ENCODE peak calls at places on chromosomes 4 and X, in eight cellular contexts. Z is neural progenitor cell, L is A549, S is endothelial cell of umbilical vein, R is fibroblast of lung, H is AG10803, A is gastrocnemius medialis, E is OCI-LY7. Q is an unnamed sample.

GRCh38 chr4:23572382-23572781 is 317.5 kb downstream of the PPARGC1A start:
- DNase-seq in S (no peak), A (no peak), Z (no peak), H (no peak), E (no peak), L (no peak), R (no peak), Q (no peak)

GRCh38 chr4:162839814-162840213 is 326.9 kb downstream of the NAF1 start:
- DNase-seq in H (no peak), S (no peak), R (no peak), Z (no peak), L (peak), E (no peak), A (no peak), Q (no peak)

GRCh38 chr4:83128235-83128929 is 13.9 kb upstream of the PLAC8 start:
- DNase-seq in A (no peak), S (no peak), E (no peak), Z (no peak), R (peak), L (peak), H (peak), Q (peak)

GRCh38 chr4:23827971-23828680 is 61.7 kb downstream of the PPARGC1A start:
- DNase-seq in L (no peak), E (no peak), Z (no peak), R (peak), H (peak), S (no peak), A (no peak), Q (no peak)

GRCh38 chrX:129559800-129560199 is 19.7 kb downstream of the OCRL start:
- DNase-seq in H (no peak), S (no peak), L (no peak), R (no peak), A (no peak), Z (no peak), E (no peak), Q (no peak)

GRCh38 chrX:112851161-112851779 is 10.6 kb upstream of the AMOT start:
- DNase-seq in H (no peak), L (no peak), Z (peak), E (peak), R (no peak), A (no peak), S (no peak), Q (no peak)

GRCh38 chr4:39730067-39730466 is 32.1 kb downstream of the UBE2K start:
- DNase-seq in S (no peak), A (no peak), L (peak), Z (no peak), H (peak), R (peak), E (no peak), Q (peak)

GRCh38 chrX:15952212-15952611 is 97.6 kb upstream of the AP1S2 start:
- DNase-seq in H (no peak), R (no peak), S (no peak), E (no peak), Z (no peak), L (no peak), A (no peak), Q (no peak)

GRCh38 chr4:95180531-95181315 is 368.1 kb downstream of the UNC5C start:
- DNase-seq in S (no peak), R (no peak), Z (peak), E (no peak), L (no peak), A (no peak), H (no peak), Q (no peak)

GRCh38 chr4:99640676-99641075 is 17.0 kb downstream of the C4orf54 start:
- DNase-seq in A (no peak), S (peak), E (no peak), H (no peak), L (no peak), Z (peak), R (no peak), Q (peak)

GRCh38 chr4:118259103-118259502 is 93.7 kb downstream of the PRSS12 start:
- DNase-seq in E (no peak), A (no peak), S (no peak), H (no peak), R (no peak), Z (no peak), L (no peak), Q (no peak)

GRCh38 chr4:31290836-31291235 is 570.7 kb downstream of the PCDH7 start:
- DNase-seq in H (no peak), R (no peak), A (no peak), Z (no peak), L (no peak), S (no peak), E (peak), Q (no peak)

GRCh38 chrX:150934453-150934852 is 36.0 kb upstream of the CD99L2 start:
- DNase-seq in E (no peak), A (no peak), Z (peak), H (peak), R (peak), S (no peak), L (peak), Q (peak)

GRCh38 chrX:36986231-36986630 is 21.9 kb upstream of the FAM47C start:
- DNase-seq in H (no peak), R (no peak), A (no peak), Z (peak), E (no peak), L (no peak), S (no peak), Q (no peak)

GRCh38 chrX:16882188-16882587 is 12.0 kb upstream of the RBBP7 start:
- DNase-seq in H (no peak), Z (peak), E (peak), A (peak), L (peak), S (peak), R (peak), Q (peak)

GRCh38 chrX:134603806-134604700 is 54.2 kb downstream of the PLAC1 start:
- DNase-seq in L (peak), A (peak), R (peak), Z (no peak), E (no peak), S (peak), H (peak), Q (peak)

GRCh38 chr4:109302366-109303140 is at the start of gene COL25A1:
- DNase-seq in E (no peak), S (peak), H (peak), R (peak), L (peak), A (no peak), Z (peak), Q (peak)

GRCh38 chr4:137694138-137694537 is 161.8 kb upstream of the PCDH18 start:
- DNase-seq in L (no peak), H (peak), E (no peak), Z (no peak), R (peak), A (no peak), S (peak), Q (peak)

GRCh38 chrX:259692-260355 is 21.4 kb upstream of the PLCXD1 start:
- DNase-seq in H (no peak), Z (peak), L (peak), S (no peak), E (no peak), A (no peak), R (no peak), Q (no peak)

GRCh38 chr4:188781655-188782054 is 642.4 kb downstream of the TRIML1 start:
- DNase-seq in R (no peak), S (no peak), L (peak), Z (peak), E (no peak), A (no peak), H (no peak), Q (no peak)

GRCh38 chrX:66050140-66050569 is 10.3 kb upstream of the VSIG4 start:
- DNase-seq in A (no peak), E (no peak), Z (no peak), H (no peak), R (no peak), L (no peak), S (no peak), Q (no peak)

GRCh38 chrX:100410901-100411801 is 1.1 kb upstream of the PCDH19 start:
- DNase-seq in R (no peak), Z (peak), L (no peak), S (peak), E (no peak), A (no peak), H (no peak), Q (no peak)
- H3K4me3 ChIP-seq in R (no peak), Z (peak), L (peak), S (peak), E (no peak), A (peak), H (no peak), Q (no peak)

GRCh38 chrX:40299028-40299479 is 201.3 kb upstream of the BCOR start:
- DNase-seq in S (peak), L (no peak), E (peak), Z (peak), A (no peak), H (peak), R (no peak), Q (peak)
- TF ChIP-seq CTCF in S (peak), L (no peak), E (peak), Z (peak), A (no peak), H (peak), R (no peak), Q (no peak)

DNA sequence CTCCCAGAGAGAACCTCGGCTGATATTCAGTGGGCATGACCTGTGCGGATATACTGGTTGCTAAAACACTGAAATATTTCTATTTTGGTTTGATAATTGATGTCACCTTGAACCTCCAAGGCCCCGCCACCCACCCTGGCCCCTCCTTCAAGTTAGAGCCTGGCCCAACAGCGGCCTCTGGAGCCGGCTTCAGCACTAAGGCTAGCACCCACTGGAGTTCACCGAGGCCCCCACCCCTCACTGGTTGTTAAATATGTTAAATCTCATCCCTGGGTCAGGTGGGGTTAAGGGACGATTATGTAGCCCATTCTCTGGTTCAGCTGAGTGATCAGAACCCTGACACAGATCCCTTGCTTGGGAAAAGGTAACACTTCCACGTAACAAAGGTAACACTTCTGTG is 24.3 kb downstream of the SEL1L3 start:
- DNase-seq in Z (peak), L (no peak), A (no peak), H (no peak), R (no peak), S (no peak), E (no peak), Q (no peak)
- H3K4me3 ChIP-seq in Z (no peak), L (no peak), A (no peak), H (no peak), R (no peak), S (no peak), E (no peak), Q (no peak)

DNA sequence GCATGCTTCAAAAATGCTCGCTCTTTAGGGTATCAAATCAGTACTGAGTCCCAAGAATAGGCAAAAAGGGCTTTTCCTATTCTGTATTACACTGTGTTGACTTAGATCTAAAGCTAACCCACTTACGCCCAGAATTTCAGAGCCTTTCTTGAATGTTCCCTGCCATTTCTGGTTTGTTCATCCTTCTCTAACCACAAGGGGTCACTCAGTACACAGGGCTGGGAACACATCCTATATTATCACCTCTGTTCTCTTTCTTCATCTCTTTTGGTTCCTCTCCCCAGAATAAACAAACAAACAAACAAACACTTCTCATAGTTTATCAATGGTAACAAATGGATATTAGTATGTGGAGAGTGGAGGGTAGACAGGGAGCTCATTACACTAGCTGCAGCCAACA is 25.5 kb upstream of the MORC4 start:
- DNase-seq in E (peak), A (no peak), H (peak), L (peak), Z (peak), R (peak), S (peak), Q (peak)
- TF ChIP-seq CTCF in E (peak), A (no peak), H (peak), L (peak), Z (peak), R (peak), S (peak), Q (peak)

DNA sequence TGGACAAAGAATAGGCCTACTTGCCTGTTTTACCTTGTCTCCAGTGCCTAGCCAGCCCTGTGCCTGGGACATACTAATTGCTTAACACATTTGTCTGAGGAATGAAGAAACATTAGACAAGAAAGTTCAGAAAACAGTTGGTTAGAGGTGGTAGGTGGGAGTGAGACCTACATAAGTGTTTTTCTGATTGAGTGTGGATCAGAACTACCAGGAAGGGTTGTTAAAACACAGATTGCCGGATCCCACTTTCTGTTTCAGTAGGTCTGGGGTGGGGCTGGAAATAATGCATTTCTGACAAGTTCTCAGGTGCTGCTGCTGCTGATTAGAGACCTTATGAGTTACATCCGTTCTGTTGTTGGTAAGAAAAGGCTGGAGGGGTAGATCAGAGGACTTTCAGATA is 5.7 kb upstream of the JADE1 start:
- DNase-seq in R (no peak), S (no peak), Z (no peak), L (no peak), E (peak), A (no peak), H (no peak), Q (no peak)
- H3K4me3 ChIP-seq in R (no peak), S (no peak), Z (no peak), L (no peak), E (no peak), A (no peak), H (no peak), Q (no peak)

DNA sequence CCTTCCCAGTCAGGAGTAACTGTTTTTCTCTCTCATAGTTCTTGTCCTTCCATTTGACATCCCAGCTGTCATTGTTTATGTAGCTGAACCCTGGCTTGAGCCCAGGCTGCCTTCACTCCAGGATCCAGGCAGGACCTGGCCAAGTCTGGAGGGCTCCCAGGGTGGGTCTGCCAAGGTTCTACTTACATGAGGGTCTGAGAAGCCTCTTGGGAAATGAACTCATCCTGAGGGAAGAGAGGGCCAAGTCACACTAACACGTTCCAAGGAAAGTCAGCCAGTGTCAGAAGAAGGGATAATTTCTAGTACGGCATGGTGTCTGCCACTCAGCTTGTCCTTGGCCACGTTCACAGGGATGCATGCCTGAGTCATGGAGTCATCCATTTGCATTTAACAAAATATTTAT is 54.8 kb upstream of the SRD5A3 start:
- DNase-seq in H (peak), S (no peak), A (peak), Z (no peak), R (peak), L (no peak), E (no peak), Q (peak)
- TF ChIP-seq CTCF in H (no peak), S (no peak), A (no peak), Z (no peak), R (no peak), L (no peak), E (no peak), Q (no peak)

GRCh38 chrX:40371376-40371775 is 209.4 kb upstream of the ATP6AP2 start:
- DNase-seq in Z (no peak), R (no peak), A (no peak), L (no peak), H (no peak), E (no peak), S (no peak), Q (no peak)
- H3K4me3 ChIP-seq in Z (no peak), R (no peak), A (no peak), L (no peak), H (no peak), E (no peak), S (no peak), Q (no peak)

DNA sequence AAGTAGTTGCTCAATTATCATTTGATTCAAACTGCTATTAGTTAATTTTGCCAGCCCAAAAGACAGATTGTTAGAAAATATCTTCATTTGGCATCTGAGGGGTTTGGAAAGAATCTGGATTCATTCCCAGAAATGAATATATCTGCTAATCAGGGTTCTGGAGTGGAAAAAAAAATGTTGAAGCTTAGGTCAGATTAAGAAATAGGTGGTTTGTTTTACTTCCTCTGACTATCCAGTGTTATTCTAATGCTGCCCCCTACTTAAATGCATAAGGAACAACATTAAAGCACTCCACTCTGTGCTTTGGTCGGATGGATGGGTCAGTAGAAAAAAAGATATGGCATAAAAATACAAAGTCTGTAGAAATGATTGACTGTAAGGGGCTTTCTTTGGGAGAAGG is 89.0 kb downstream of the LUZP4 start:
- DNase-seq in E (no peak), A (no peak), Z (no peak), H (peak), R (peak), S (peak), L (peak), Q (peak)
- TF ChIP-seq CTCF in E (no peak), A (no peak), Z (no peak), H (peak), R (no peak), S (no peak), L (no peak), Q (no peak)

GRCh38 chr4:84917869-84918600 is 48.5 kb downstream of the WDFY3 start:
- DNase-seq in A (no peak), H (no peak), S (peak), L (no peak), R (peak), Z (no peak), E (no peak), Q (peak)
- H3K4me3 ChIP-seq in A (no peak), H (no peak), S (no peak), L (no peak), R (no peak), Z (no peak), E (no peak), Q (no peak)

Q was measured in cardiac fibroblast.